ENCODE peak calls at places on chromosome 6, in five cellular contexts. One of them, this sample, is unnamed.
A peak's percentile ranks its signal among the peaks of the same experiment; 100 is the strongest.

GRCh38 chr6:166307082-166307980 is 861 bp downstream of the PRR18 start:
- DNase-seq in A549: no peak
- DNase-seq in K562: no peak
- DNase-seq in HepG2: no peak
- DNase-seq in H1: no peak
- DNase-seq in this sample: no peak

GRCh38 chr6:117829594-117830319 is 77.3 kb upstream of the SLC35F1 start:
- DNase-seq in A549: peak; percentile 45
- DNase-seq in K562: no peak
- DNase-seq in HepG2: peak; percentile 44
- DNase-seq in H1: peak; percentile 17
- DNase-seq in this sample: peak; percentile 30

GRCh38 chr6:47114460-47114859 is 72.3 kb upstream of the ADGRF1 start:
- DNase-seq in A549: no peak
- DNase-seq in K562: no peak
- DNase-seq in HepG2: no peak
- DNase-seq in H1: no peak
- DNase-seq in this sample: no peak

GRCh38 chr6:25671652-25672051 is 19.6 kb downstream of the SCGN start:
- DNase-seq in A549: no peak
- DNase-seq in K562: no peak
- DNase-seq in HepG2: no peak
- DNase-seq in H1: no peak
- DNase-seq in this sample: no peak

GRCh38 chr6:7311920-7312615 is 931 bp downstream of the SSR1 start:
- DNase-seq in A549: peak; percentile 6
- DNase-seq in K562: no peak
- DNase-seq in HepG2: peak; percentile 51
- DNase-seq in H1: no peak
- DNase-seq in this sample: peak; percentile 35

GRCh38 chr6:43768983-43769525 is 957 bp upstream of the VEGFA start:
- DNase-seq in A549: no peak
- DNase-seq in K562: no peak
- DNase-seq in HepG2: no peak
- DNase-seq in H1: no peak
- DNase-seq in this sample: peak; percentile 91

GRCh38 chr6:1123976-1124375 is 187.9 kb upstream of the FOXQ1 start:
- DNase-seq in A549: no peak
- DNase-seq in K562: no peak
- DNase-seq in HepG2: no peak
- DNase-seq in H1: no peak
- DNase-seq in this sample: no peak

GRCh38 chr6:168314948-168315347 is 4.6 kb downstream of the DACT2 start:
- DNase-seq in A549: peak; percentile 23
- DNase-seq in K562: no peak
- DNase-seq in HepG2: no peak
- DNase-seq in H1: no peak
- DNase-seq in this sample: no peak

GRCh38 chr6:111938710-111939109 is 65.5 kb upstream of the FYN start:
- DNase-seq in A549: no peak
- DNase-seq in K562: no peak
- DNase-seq in HepG2: peak; percentile 35
- DNase-seq in H1: no peak
- DNase-seq in this sample: peak; percentile 93

GRCh38 chr6:31110825-31111582 is 1.4 kb downstream of the C6orf15 start:
- DNase-seq in A549: no peak
- DNase-seq in K562: no peak
- DNase-seq in HepG2: no peak
- DNase-seq in H1: no peak
- DNase-seq in this sample: no peak

GRCh38 chr6:63347599-63347998 is 27.8 kb upstream of the LGSN start:
- DNase-seq in A549: peak; percentile 66
- DNase-seq in K562: no peak
- DNase-seq in HepG2: peak; percentile 48
- DNase-seq in H1: no peak
- DNase-seq in this sample: peak; percentile 93

GRCh38 chr6:14703586-14703985 is 542.3 kb upstream of the JARID2 start:
- DNase-seq in A549: no peak
- DNase-seq in K562: no peak
- DNase-seq in HepG2: no peak
- DNase-seq in H1: no peak
- DNase-seq in this sample: peak; percentile 82

GRCh38 chr6:166395351-166395750 is 12.6 kb upstream of the MPC1 start:
- DNase-seq in A549: no peak
- DNase-seq in K562: no peak
- DNase-seq in HepG2: no peak
- DNase-seq in H1: no peak
- DNase-seq in this sample: no peak

GRCh38 chr6:152233547-152234320 is 403.4 kb downstream of the SYNE1 start:
- DNase-seq in A549: no peak
- DNase-seq in K562: no peak
- DNase-seq in HepG2: no peak
- DNase-seq in H1: no peak
- DNase-seq in this sample: no peak

GRCh38 chr6:157403684-157404051 is 22.7 kb downstream of the ZDHHC14 start:
- DNase-seq in A549: no peak
- DNase-seq in K562: no peak
- DNase-seq in HepG2: no peak
- DNase-seq in H1: no peak
- DNase-seq in this sample: no peak

GRCh38 chr6:47908271-47908670 is 126.4 kb downstream of the OPN5 start:
- DNase-seq in A549: no peak
- DNase-seq in K562: no peak
- DNase-seq in HepG2: no peak
- DNase-seq in H1: no peak
- DNase-seq in this sample: no peak

GRCh38 chr6:88179692-88180091 is 13.5 kb upstream of the CNR1 start:
- DNase-seq in A549: no peak
- DNase-seq in K562: no peak
- DNase-seq in HepG2: no peak
- DNase-seq in H1: no peak
- DNase-seq in this sample: no peak

GRCh38 chr6:102619585-102619984 is 1226.1 kb downstream of the GRIK2 start:
- DNase-seq in A549: no peak
- DNase-seq in K562: no peak
- DNase-seq in HepG2: peak; percentile 2
- DNase-seq in H1: no peak
- DNase-seq in this sample: peak; percentile 1

GRCh38 chr6:6494677-6495076 is 93.8 kb upstream of the LY86 start:
- DNase-seq in A549: peak; percentile 31
- DNase-seq in K562: peak; percentile 28
- DNase-seq in HepG2: peak; percentile 23
- DNase-seq in H1: peak; percentile 33
- DNase-seq in this sample: no peak

GRCh38 chr6:90375681-90376439 is 79.2 kb upstream of the BACH2 start:
- DNase-seq in A549: no peak
- DNase-seq in K562: no peak
- DNase-seq in HepG2: no peak
- DNase-seq in H1: no peak
- DNase-seq in this sample: peak; percentile 87

GRCh38 chr6:23016701-23017100 is 447.3 kb downstream of the HDGFL1 start:
- DNase-seq in A549: no peak
- DNase-seq in K562: no peak
- DNase-seq in HepG2: no peak
- DNase-seq in H1: no peak
- DNase-seq in this sample: no peak

GRCh38 chr6:111238464-111239119 is 151.3 kb downstream of the SLC16A10 start:
- DNase-seq in A549: peak; percentile 29
- DNase-seq in K562: no peak
- DNase-seq in HepG2: no peak
- DNase-seq in H1: no peak
- DNase-seq in this sample: peak; percentile 64

GRCh38 chr6:30485236-30485635 is 4.1 kb upstream of the HLA-E start:
- DNase-seq in A549: no peak
- DNase-seq in K562: no peak
- DNase-seq in HepG2: peak; percentile 52
- DNase-seq in H1: no peak
- DNase-seq in this sample: no peak

GRCh38 chr6:96852605-96853004 is 15.3 kb upstream of the GPR63 start:
- DNase-seq in A549: no peak
- DNase-seq in K562: no peak
- DNase-seq in HepG2: no peak
- DNase-seq in H1: no peak
- DNase-seq in this sample: no peak

GRCh38 chr6:25363429-25363828 is 84.3 kb downstream of the CARMIL1 start:
- DNase-seq in A549: no peak
- DNase-seq in K562: no peak
- DNase-seq in HepG2: no peak
- DNase-seq in H1: no peak
- DNase-seq in this sample: no peak

GRCh38 chr6:21163110-21163837 is 430.3 kb upstream of the SOX4 start:
- DNase-seq in A549: no peak
- DNase-seq in K562: no peak
- DNase-seq in HepG2: no peak
- DNase-seq in H1: no peak
- DNase-seq in this sample: peak; percentile 79

GRCh38 chr6:169847141-169847674 is 95.8 kb downstream of the ERMARD start:
- DNase-seq in A549: no peak
- DNase-seq in K562: no peak
- DNase-seq in HepG2: no peak
- DNase-seq in H1: no peak
- DNase-seq in this sample: no peak

GRCh38 chr6:132072271-132072670 is 121.1 kb upstream of the CCN2 start:
- DNase-seq in A549: no peak
- DNase-seq in K562: no peak
- DNase-seq in HepG2: no peak
- DNase-seq in H1: no peak
- DNase-seq in this sample: no peak

GRCh38 chr6:19866199-19866872 is 29.2 kb downstream of the ID4 start:
- DNase-seq in A549: no peak
- DNase-seq in K562: no peak
- DNase-seq in HepG2: no peak
- DNase-seq in H1: no peak
- DNase-seq in this sample: no peak

GRCh38 chr6:133707456-133707855 is 181.5 kb upstream of the TCF21 start:
- DNase-seq in A549: no peak
- DNase-seq in K562: no peak
- DNase-seq in HepG2: no peak
- DNase-seq in H1: no peak
- DNase-seq in this sample: peak; percentile 97

GRCh38 chr6:27518881-27519795 is 46.2 kb upstream of the ZNF184 start:
- DNase-seq in A549: peak; percentile 89
- DNase-seq in K562: peak; percentile 67
- DNase-seq in HepG2: peak; percentile 82
- DNase-seq in H1: no peak
- DNase-seq in this sample: peak; percentile 90

GRCh38 chr6:36655073-36655847 is 23.3 kb upstream of the CDKN1A start:
- DNase-seq in A549: no peak
- DNase-seq in K562: no peak
- DNase-seq in HepG2: no peak
- DNase-seq in H1: no peak
- DNase-seq in this sample: no peak

GRCh38 chr6:136945626-136946235 is 23.6 kb downstream of the SLC35D3 start:
- DNase-seq in A549: no peak
- DNase-seq in K562: no peak
- DNase-seq in HepG2: no peak
- DNase-seq in H1: no peak
- DNase-seq in this sample: no peak

DNA sequence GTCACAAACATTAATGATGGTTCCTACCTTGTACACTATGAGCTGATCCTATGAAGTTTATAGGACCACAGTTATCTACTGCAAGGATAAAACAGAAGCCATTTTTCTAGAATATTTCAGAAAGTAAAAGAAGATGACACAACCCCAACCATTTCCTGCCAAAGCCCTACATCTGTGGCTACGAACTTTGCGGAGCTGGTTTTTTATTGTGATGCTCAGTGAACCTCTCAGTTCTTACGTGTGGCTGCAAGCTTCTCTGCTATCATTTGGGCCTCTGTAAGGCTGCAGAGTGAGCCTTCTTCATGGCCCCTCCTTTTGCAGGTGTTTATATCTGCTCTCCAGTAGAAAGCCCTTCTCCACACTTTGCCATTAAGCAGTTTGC is 17.8 kb upstream of the TAGAP start:
- DNase-seq in A549: no peak
- DNase-seq in K562: no peak
- DNase-seq in HepG2: no peak
- DNase-seq in H1: no peak
- DNase-seq in this sample: no peak
- TF ChIP-seq USF2 in A549: no peak
- TF ChIP-seq USF2 in K562: no peak
- TF ChIP-seq USF2 in HepG2: no peak
- TF ChIP-seq USF2 in H1: no peak
- TF ChIP-seq USF2 in this sample: no peak

GRCh38 chr6:56852249-56852606 is 102.7 kb upstream of the BEND6 start:
- DNase-seq in A549: no peak
- DNase-seq in K562: no peak
- DNase-seq in HepG2: no peak
- DNase-seq in H1: no peak
- DNase-seq in this sample: no peak

GRCh38 chr6:56854086-56854485 is 100.8 kb upstream of the BEND6 start:
- DNase-seq in A549: no peak
- DNase-seq in K562: no peak
- DNase-seq in HepG2: peak; percentile 24
- DNase-seq in H1: no peak
- DNase-seq in this sample: no peak

GRCh38 chr6:56851541-56852248 is 103.2 kb upstream of the BEND6 start:
- DNase-seq in A549: peak; percentile 65
- DNase-seq in K562: no peak
- DNase-seq in HepG2: peak; percentile 72
- DNase-seq in H1: no peak
- DNase-seq in this sample: peak; percentile 89

GRCh38 chr6:56852611-56853010 is 102.3 kb upstream of the BEND6 start:
- DNase-seq in A549: no peak
- DNase-seq in K562: no peak
- DNase-seq in HepG2: no peak
- DNase-seq in H1: no peak
- DNase-seq in this sample: no peak

DNA sequence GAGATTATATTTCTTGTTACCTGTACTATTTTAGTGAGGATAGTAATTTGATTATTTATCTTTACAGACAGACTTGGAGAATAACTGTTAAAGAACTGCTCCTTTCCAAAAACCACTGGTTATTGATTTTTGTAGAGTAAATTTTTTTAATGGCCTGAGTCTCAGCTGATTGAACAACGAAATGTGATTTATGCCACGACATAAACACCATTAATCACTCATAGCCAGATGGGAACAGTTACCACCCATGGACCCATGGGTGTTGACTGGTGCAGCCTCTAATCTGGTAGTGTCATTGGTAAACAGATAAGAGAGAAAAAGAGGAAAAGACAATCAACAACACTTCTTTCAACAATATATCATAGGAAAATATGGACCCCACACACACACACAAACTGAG is 101.4 kb upstream of the BEND6 start:
- DNase-seq in A549: no peak
- DNase-seq in K562: no peak
- DNase-seq in HepG2: no peak
- DNase-seq in H1: no peak
- DNase-seq in this sample: no peak
- TF ChIP-seq MAFK in A549: no peak
- TF ChIP-seq MAFK in K562: no peak
- TF ChIP-seq MAFK in HepG2: no peak
- TF ChIP-seq MAFK in H1: no peak
- TF ChIP-seq MAFK in this sample: no peak

GRCh38 chr6:147132889-147133288 is 71.3 kb upstream of the STXBP5 start:
- DNase-seq in A549: no peak
- DNase-seq in K562: no peak
- DNase-seq in HepG2: no peak
- DNase-seq in H1: no peak
- DNase-seq in this sample: peak; percentile 62
- TF ChIP-seq USF2 in A549: no peak
- TF ChIP-seq USF2 in K562: no peak
- TF ChIP-seq USF2 in HepG2: no peak
- TF ChIP-seq USF2 in H1: no peak
- TF ChIP-seq USF2 in this sample: no peak

GRCh38 chr6:148758492-148758891 is 11.7 kb downstream of the UST start:
- DNase-seq in A549: no peak
- DNase-seq in K562: no peak
- DNase-seq in HepG2: no peak
- DNase-seq in H1: no peak
- DNase-seq in this sample: no peak
- TF ChIP-seq MAFK in A549: no peak
- TF ChIP-seq MAFK in K562: no peak
- TF ChIP-seq MAFK in HepG2: no peak
- TF ChIP-seq MAFK in H1: no peak
- TF ChIP-seq MAFK in this sample: no peak

This sample was measured in IMR-90.